ENCODE peak calls at places on chromosome 9, in nine cellular contexts. One of them, this sample, is unnamed.

GRCh38 chr9:89046832-89047231 is 55.6 kb downstream of the S1PR3 start:
- DNase-seq in tibial nerve: peak
- DNase-seq in breast epithelium: no peak
- DNase-seq in thyroid gland: no peak
- DNase-seq in stomach: no peak
- DNase-seq in heart left ventricle: no peak
- DNase-seq in right lobe of liver: no peak
- DNase-seq in suprapubic skin: no peak
- DNase-seq in ovary: no peak
- DNase-seq in this sample: no peak

GRCh38 chr9:126317513-126317912 is 9.1 kb upstream of the MVB12B start:
- DNase-seq in tibial nerve: no peak
- DNase-seq in breast epithelium: no peak
- DNase-seq in thyroid gland: no peak
- DNase-seq in stomach: no peak
- DNase-seq in heart left ventricle: no peak
- DNase-seq in right lobe of liver: no peak
- DNase-seq in suprapubic skin: no peak
- DNase-seq in ovary: no peak
- DNase-seq in this sample: no peak

GRCh38 chr9:131886839-131887238 is 147.0 kb upstream of the RAPGEF1 start:
- DNase-seq in tibial nerve: no peak
- DNase-seq in breast epithelium: no peak
- DNase-seq in thyroid gland: no peak
- DNase-seq in stomach: no peak
- DNase-seq in heart left ventricle: no peak
- DNase-seq in right lobe of liver: no peak
- DNase-seq in suprapubic skin: no peak
- DNase-seq in ovary: no peak
- DNase-seq in this sample: no peak

GRCh38 chr9:112338561-112338960 is 5.1 kb upstream of the PTBP3 start:
- DNase-seq in tibial nerve: no peak
- DNase-seq in breast epithelium: no peak
- DNase-seq in thyroid gland: no peak
- DNase-seq in stomach: no peak
- DNase-seq in heart left ventricle: no peak
- DNase-seq in right lobe of liver: no peak
- DNase-seq in suprapubic skin: no peak
- DNase-seq in ovary: no peak
- DNase-seq in this sample: no peak

GRCh38 chr9:16514131-16514530 is 356.3 kb downstream of the BNC2 start:
- DNase-seq in tibial nerve: no peak
- DNase-seq in breast epithelium: no peak
- DNase-seq in thyroid gland: peak
- DNase-seq in stomach: no peak
- DNase-seq in heart left ventricle: no peak
- DNase-seq in right lobe of liver: no peak
- DNase-seq in suprapubic skin: no peak
- DNase-seq in ovary: no peak
- DNase-seq in this sample: no peak

GRCh38 chr9:93122721-93123221 is 11.3 kb downstream of the NINJ1 start:
- DNase-seq in tibial nerve: no peak
- DNase-seq in breast epithelium: peak
- DNase-seq in thyroid gland: peak
- DNase-seq in stomach: no peak
- DNase-seq in heart left ventricle: peak
- DNase-seq in right lobe of liver: peak
- DNase-seq in suprapubic skin: peak
- DNase-seq in ovary: peak
- DNase-seq in this sample: peak

GRCh38 chr9:92970467-92970923 is 23.2 kb downstream of the FGD3 start:
- DNase-seq in tibial nerve: no peak
- DNase-seq in breast epithelium: peak
- DNase-seq in thyroid gland: peak
- DNase-seq in stomach: peak
- DNase-seq in heart left ventricle: no peak
- DNase-seq in right lobe of liver: no peak
- DNase-seq in suprapubic skin: peak
- DNase-seq in ovary: no peak
- DNase-seq in this sample: no peak

GRCh38 chr9:107488400-107489143 is 997 bp downstream of the KLF4 start:
- DNase-seq in tibial nerve: peak
- DNase-seq in breast epithelium: peak
- DNase-seq in thyroid gland: peak
- DNase-seq in stomach: peak
- DNase-seq in heart left ventricle: peak
- DNase-seq in right lobe of liver: peak
- DNase-seq in suprapubic skin: peak
- DNase-seq in ovary: peak
- DNase-seq in this sample: peak

GRCh38 chr9:112751059-112751795 is 667 bp downstream of the SNX30 start:
- DNase-seq in tibial nerve: no peak
- DNase-seq in breast epithelium: peak
- DNase-seq in thyroid gland: peak
- DNase-seq in stomach: peak
- DNase-seq in heart left ventricle: peak
- DNase-seq in right lobe of liver: peak
- DNase-seq in suprapubic skin: peak
- DNase-seq in ovary: peak
- DNase-seq in this sample: peak

GRCh38 chr9:131977074-131977838 is 102.4 kb downstream of the MED27 start:
- DNase-seq in tibial nerve: no peak
- DNase-seq in breast epithelium: no peak
- DNase-seq in thyroid gland: no peak
- DNase-seq in stomach: no peak
- DNase-seq in heart left ventricle: no peak
- DNase-seq in right lobe of liver: no peak
- DNase-seq in suprapubic skin: no peak
- DNase-seq in ovary: no peak
- DNase-seq in this sample: no peak

GRCh38 chr9:134342746-134343115 is 16.5 kb downstream of the RXRA start:
- DNase-seq in tibial nerve: no peak
- DNase-seq in breast epithelium: no peak
- DNase-seq in thyroid gland: no peak
- DNase-seq in stomach: peak
- DNase-seq in heart left ventricle: no peak
- DNase-seq in right lobe of liver: no peak
- DNase-seq in suprapubic skin: no peak
- DNase-seq in ovary: no peak
- DNase-seq in this sample: no peak

GRCh38 chr9:118928723-118929122 is 440.5 kb downstream of the BRINP1 start:
- DNase-seq in tibial nerve: no peak
- DNase-seq in breast epithelium: no peak
- DNase-seq in thyroid gland: no peak
- DNase-seq in stomach: no peak
- DNase-seq in heart left ventricle: no peak
- DNase-seq in right lobe of liver: no peak
- DNase-seq in suprapubic skin: no peak
- DNase-seq in ovary: no peak
- DNase-seq in this sample: no peak

GRCh38 chr9:121260457-121261106 is 7.4 kb upstream of the GSN start:
- DNase-seq in tibial nerve: no peak
- DNase-seq in breast epithelium: no peak
- DNase-seq in thyroid gland: no peak
- DNase-seq in stomach: no peak
- DNase-seq in heart left ventricle: no peak
- DNase-seq in right lobe of liver: no peak
- DNase-seq in suprapubic skin: no peak
- DNase-seq in ovary: no peak
- DNase-seq in this sample: no peak

GRCh38 chr9:17699615-17700315 is 120.9 kb downstream of the SH3GL2 start:
- DNase-seq in tibial nerve: no peak
- DNase-seq in breast epithelium: no peak
- DNase-seq in thyroid gland: no peak
- DNase-seq in stomach: no peak
- DNase-seq in heart left ventricle: no peak
- DNase-seq in right lobe of liver: no peak
- DNase-seq in suprapubic skin: no peak
- DNase-seq in ovary: no peak
- DNase-seq in this sample: no peak

GRCh38 chr9:130556396-130557076 is 22.8 kb upstream of the FUBP3 start:
- DNase-seq in tibial nerve: no peak
- DNase-seq in breast epithelium: no peak
- DNase-seq in thyroid gland: no peak
- DNase-seq in stomach: no peak
- DNase-seq in heart left ventricle: no peak
- DNase-seq in right lobe of liver: peak
- DNase-seq in suprapubic skin: no peak
- DNase-seq in ovary: no peak
- DNase-seq in this sample: no peak

GRCh38 chr9:113705938-113706519 is 170.1 kb upstream of the ZNF618 start:
- DNase-seq in tibial nerve: no peak
- DNase-seq in breast epithelium: no peak
- DNase-seq in thyroid gland: peak
- DNase-seq in stomach: peak
- DNase-seq in heart left ventricle: no peak
- DNase-seq in right lobe of liver: peak
- DNase-seq in suprapubic skin: peak
- DNase-seq in ovary: no peak
- DNase-seq in this sample: no peak

GRCh38 chr9:134052491-134052890 is 15.3 kb downstream of the BRD3 start:
- DNase-seq in tibial nerve: no peak
- DNase-seq in breast epithelium: no peak
- DNase-seq in thyroid gland: no peak
- DNase-seq in stomach: no peak
- DNase-seq in heart left ventricle: no peak
- DNase-seq in right lobe of liver: peak
- DNase-seq in suprapubic skin: no peak
- DNase-seq in ovary: peak
- DNase-seq in this sample: no peak

GRCh38 chr9:27355166-27355565 is 58.2 kb upstream of the EQTN start:
- DNase-seq in tibial nerve: no peak
- DNase-seq in breast epithelium: no peak
- DNase-seq in thyroid gland: no peak
- DNase-seq in stomach: no peak
- DNase-seq in heart left ventricle: no peak
- DNase-seq in right lobe of liver: no peak
- DNase-seq in suprapubic skin: no peak
- DNase-seq in ovary: no peak
- DNase-seq in this sample: no peak

GRCh38 chr9:36882117-36882465 is 152.0 kb downstream of the PAX5 start:
- DNase-seq in tibial nerve: no peak
- DNase-seq in breast epithelium: no peak
- DNase-seq in thyroid gland: no peak
- DNase-seq in stomach: no peak
- DNase-seq in heart left ventricle: no peak
- DNase-seq in right lobe of liver: no peak
- DNase-seq in suprapubic skin: no peak
- DNase-seq in ovary: no peak
- DNase-seq in this sample: no peak

GRCh38 chr9:83043583-83043982 is 19.4 kb downstream of the RASEF start:
- DNase-seq in tibial nerve: no peak
- DNase-seq in breast epithelium: no peak
- DNase-seq in thyroid gland: no peak
- DNase-seq in stomach: no peak
- DNase-seq in heart left ventricle: no peak
- DNase-seq in right lobe of liver: no peak
- DNase-seq in suprapubic skin: no peak
- DNase-seq in ovary: no peak
- DNase-seq in this sample: no peak

GRCh38 chr9:90801507-90802289 is at the start of gene SYK:
- DNase-seq in tibial nerve: no peak
- DNase-seq in breast epithelium: peak
- DNase-seq in thyroid gland: peak
- DNase-seq in stomach: peak
- DNase-seq in heart left ventricle: peak
- DNase-seq in right lobe of liver: peak
- DNase-seq in suprapubic skin: no peak
- DNase-seq in ovary: no peak
- DNase-seq in this sample: no peak
- TF ChIP-seq POLR2A in tibial nerve: no peak
- TF ChIP-seq POLR2A in breast epithelium: no peak
- TF ChIP-seq POLR2A in thyroid gland: peak
- TF ChIP-seq POLR2A in stomach: no peak
- TF ChIP-seq POLR2A in heart left ventricle: no peak
- TF ChIP-seq POLR2A in right lobe of liver: peak
- TF ChIP-seq POLR2A in suprapubic skin: no peak
- TF ChIP-seq POLR2A in ovary: no peak
- TF ChIP-seq POLR2A in this sample: no peak

GRCh38 chr9:101486693-101487442 is 46.8 kb upstream of the RNF20 start:
- DNase-seq in tibial nerve: no peak
- DNase-seq in breast epithelium: no peak
- DNase-seq in thyroid gland: peak
- DNase-seq in stomach: peak
- DNase-seq in heart left ventricle: peak
- DNase-seq in right lobe of liver: peak
- DNase-seq in suprapubic skin: peak
- DNase-seq in ovary: peak
- DNase-seq in this sample: peak
- H3K27ac ChIP-seq in tibial nerve: peak
- H3K27ac ChIP-seq in breast epithelium: peak
- H3K27ac ChIP-seq in thyroid gland: peak
- H3K27ac ChIP-seq in stomach: peak
- H3K27ac ChIP-seq in heart left ventricle: peak
- H3K27ac ChIP-seq in right lobe of liver: peak
- H3K27ac ChIP-seq in suprapubic skin: peak
- H3K27ac ChIP-seq in ovary: peak
- H3K27ac ChIP-seq in this sample: peak

GRCh38 chr9:104991144-104991953 is 63.4 kb upstream of the ABCA1 start:
- DNase-seq in tibial nerve: peak
- DNase-seq in breast epithelium: peak
- DNase-seq in thyroid gland: peak
- DNase-seq in stomach: peak
- DNase-seq in heart left ventricle: peak
- DNase-seq in right lobe of liver: peak
- DNase-seq in suprapubic skin: peak
- DNase-seq in ovary: peak
- DNase-seq in this sample: peak
- TF ChIP-seq POLR2A in tibial nerve: peak
- TF ChIP-seq POLR2A in breast epithelium: no peak
- TF ChIP-seq POLR2A in thyroid gland: peak
- TF ChIP-seq POLR2A in stomach: no peak
- TF ChIP-seq POLR2A in heart left ventricle: no peak
- TF ChIP-seq POLR2A in right lobe of liver: peak
- TF ChIP-seq POLR2A in suprapubic skin: no peak
- TF ChIP-seq POLR2A in ovary: peak
- TF ChIP-seq POLR2A in this sample: peak

GRCh38 chr9:109604788-109605187 is 106.7 kb upstream of the PTPN3 start:
- DNase-seq in tibial nerve: no peak
- DNase-seq in breast epithelium: no peak
- DNase-seq in thyroid gland: no peak
- DNase-seq in stomach: no peak
- DNase-seq in heart left ventricle: no peak
- DNase-seq in right lobe of liver: no peak
- DNase-seq in suprapubic skin: no peak
- DNase-seq in ovary: no peak
- DNase-seq in this sample: no peak
- H3K27ac ChIP-seq in tibial nerve: no peak
- H3K27ac ChIP-seq in breast epithelium: no peak
- H3K27ac ChIP-seq in thyroid gland: no peak
- H3K27ac ChIP-seq in stomach: no peak
- H3K27ac ChIP-seq in heart left ventricle: no peak
- H3K27ac ChIP-seq in right lobe of liver: no peak
- H3K27ac ChIP-seq in suprapubic skin: no peak
- H3K27ac ChIP-seq in ovary: no peak
- H3K27ac ChIP-seq in this sample: no peak